ENCODE peak calls at places on chromosomes 7 and 10, in eight cellular contexts. T is nephron progenitor cell; M is C1 segment of cervical spinal cord; J is PC-3; F is lung microvascular endothelial cell; O is stimulated activated CD4-positive, alpha-beta T cell treated with anti-CD3 and anti-CD28 coated beads, Interleukin-12 subunit alpha, Interleukin-12 subunit beta, amount 100 ng/mL, for 48 hours; P is NCI-H510A treated with DMSO at 0.1 percent for 48 hours; E is fibroblast of the aortic adventitia. G is an unnamed sample.

GRCh38 chr10:96960872-96961271 is 128.8 kb downstream of the LCOR start:
- DNase-seq in T (no peak), P (no peak), F (no peak), E (peak), J (no peak), M (no peak), O (no peak), G (no peak)

GRCh38 chr7:69531050-69531449 is 67.2 kb upstream of the AUTS2 start:
- DNase-seq in J (no peak), M (no peak), F (no peak), E (no peak), T (no peak), P (no peak), O (no peak), G (no peak)

GRCh38 chr7:99919814-99920618 is 686 bp upstream of the TRIM4 start:
- DNase-seq in P (no peak), E (peak), F (peak), J (no peak), T (no peak), M (no peak), O (no peak), G (no peak)

GRCh38 chr7:18469332-18469731 is 26.2 kb upstream of the HDAC9 start:
- DNase-seq in J (no peak), O (no peak), E (no peak), M (no peak), T (no peak), P (no peak), F (no peak), G (no peak)

GRCh38 chr10:22278441-22278782 is 37.8 kb upstream of the COMMD3 start:
- DNase-seq in E (no peak), P (peak), M (no peak), J (no peak), T (no peak), O (no peak), F (no peak), G (no peak)

GRCh38 chr7:33093266-33093665 is 15.9 kb downstream of the RP9 start:
- DNase-seq in O (no peak), F (no peak), T (no peak), E (peak), J (no peak), M (no peak), P (no peak), G (no peak)

GRCh38 chr7:332646-333398 is 42.9 kb downstream of the FOXL3 start:
- DNase-seq in J (peak), P (no peak), T (peak), O (peak), M (peak), E (peak), F (peak), G (peak)

GRCh38 chr7:29812185-29812876 is 6.0 kb downstream of the WIPF3 start:
- DNase-seq in E (peak), F (no peak), P (no peak), O (no peak), M (no peak), J (no peak), T (no peak), G (no peak)

GRCh38 chr7:24755096-24755495 is 2.2 kb downstream of the GSDME start:
- DNase-seq in P (no peak), T (no peak), M (no peak), J (no peak), E (no peak), O (no peak), F (no peak), G (no peak)

GRCh38 chr7:99359465-99360154 is 14.9 kb upstream of the ARPC1B start:
- DNase-seq in F (no peak), E (no peak), M (no peak), O (no peak), T (no peak), P (no peak), J (no peak), G (no peak)

GRCh38 chr10:48659790-48660189 is 24.9 kb upstream of the WDFY4 start:
- DNase-seq in F (no peak), O (no peak), M (no peak), J (peak), P (no peak), E (peak), T (no peak), G (no peak)

GRCh38 chr7:14717711-14718304 is 184.7 kb downstream of the DGKB start:
- DNase-seq in M (no peak), O (no peak), T (no peak), E (peak), P (peak), F (peak), J (peak), G (no peak)

GRCh38 chr10:114024876-114025609 is 18.6 kb upstream of the ADRB1 start:
- DNase-seq in T (no peak), E (peak), P (no peak), F (no peak), O (no peak), J (no peak), M (no peak), G (no peak)

GRCh38 chr10:90352288-90352687 is 505.6 kb downstream of the HTR7 start:
- DNase-seq in F (no peak), M (no peak), O (no peak), E (no peak), T (no peak), J (no peak), P (no peak), G (no peak)

GRCh38 chr10:124701435-124701834 is 42.7 kb downstream of the FAM53B start:
- DNase-seq in J (no peak), P (no peak), T (no peak), F (peak), E (peak), M (no peak), O (no peak), G (peak)

GRCh38 chr10:49143249-49143648 is 9.4 kb upstream of the FAM170B start:
- DNase-seq in O (no peak), T (no peak), E (no peak), P (no peak), J (no peak), M (no peak), F (no peak), G (no peak)

GRCh38 chr10:124741922-124742417 is 2.2 kb downstream of the FAM53B start:
- DNase-seq in T (no peak), M (no peak), O (no peak), P (no peak), J (no peak), F (no peak), E (no peak), G (no peak)

GRCh38 chr10:1201010-1201807 is 145.0 kb downstream of the WDR37 start:
- DNase-seq in F (no peak), J (no peak), O (no peak), M (no peak), E (no peak), P (no peak), T (no peak), G (no peak)

GRCh38 chr10:114044251-114045070 is 795 bp downstream of the ADRB1 start:
- DNase-seq in F (peak), P (peak), O (no peak), J (no peak), M (no peak), T (peak), E (no peak), G (no peak)

GRCh38 chr10:31601136-31601535 is 282.1 kb downstream of the ZEB1 start:
- DNase-seq in J (no peak), P (no peak), T (no peak), M (no peak), F (no peak), E (no peak), O (no peak), G (no peak)

GRCh38 chr7:4479367-4480039 is 202.6 kb upstream of the FOXK1 start:
- DNase-seq in E (no peak), J (peak), P (peak), O (peak), F (peak), M (no peak), T (peak), G (no peak)